ENCODE peak calls at places on chromosomes 4 and X, in eight cellular contexts. One of them, this sample, is unnamed.

GRCh38 chrX:118182050-118182449 is 65.4 kb upstream of the KLHL13 start:
- DNase-seq in transverse colon: no peak
- DNase-seq in NAMALWA: no peak
- DNase-seq in pons: peak
- DNase-seq in iris pigment epithelial cell: no peak
- DNase-seq in K562: no peak
- DNase-seq in GM04504: no peak
- DNase-seq in fibroblast of lung: peak
- DNase-seq in this sample: no peak

GRCh38 chrX:49060914-49061313 is 2.1 kb downstream of the CCDC120 start:
- DNase-seq in iris pigment epithelial cell: no peak
- DNase-seq in K562: no peak
- DNase-seq in pons: no peak
- DNase-seq in GM04504: no peak
- DNase-seq in transverse colon: no peak
- DNase-seq in NAMALWA: no peak
- DNase-seq in fibroblast of lung: no peak
- DNase-seq in this sample: no peak

GRCh38 chr4:78922207-78922606 is 17.0 kb downstream of the PAQR3 start:
- DNase-seq in pons: no peak
- DNase-seq in NAMALWA: no peak
- DNase-seq in iris pigment epithelial cell: peak
- DNase-seq in GM04504: peak
- DNase-seq in transverse colon: no peak
- DNase-seq in fibroblast of lung: peak
- DNase-seq in K562: no peak
- DNase-seq in this sample: no peak

GRCh38 chr4:5205981-5206380 is 154.7 kb downstream of the STK32B start:
- DNase-seq in pons: no peak
- DNase-seq in fibroblast of lung: peak
- DNase-seq in transverse colon: no peak
- DNase-seq in iris pigment epithelial cell: no peak
- DNase-seq in K562: no peak
- DNase-seq in GM04504: no peak
- DNase-seq in NAMALWA: no peak
- DNase-seq in this sample: no peak

GRCh38 chr4:95204267-95204835 is 344.4 kb downstream of the UNC5C start:
- DNase-seq in iris pigment epithelial cell: peak
- DNase-seq in pons: no peak
- DNase-seq in K562: no peak
- DNase-seq in fibroblast of lung: peak
- DNase-seq in NAMALWA: no peak
- DNase-seq in GM04504: no peak
- DNase-seq in transverse colon: no peak
- DNase-seq in this sample: no peak

GRCh38 chr4:137124278-137124932 is 407.9 kb downstream of the PCDH18 start:
- DNase-seq in fibroblast of lung: peak
- DNase-seq in K562: peak
- DNase-seq in transverse colon: no peak
- DNase-seq in iris pigment epithelial cell: peak
- DNase-seq in pons: peak
- DNase-seq in GM04504: peak
- DNase-seq in NAMALWA: peak
- DNase-seq in this sample: peak

GRCh38 chr4:94278777-94279176 is 63.9 kb downstream of the HPGDS start:
- DNase-seq in K562: no peak
- DNase-seq in GM04504: no peak
- DNase-seq in transverse colon: no peak
- DNase-seq in iris pigment epithelial cell: no peak
- DNase-seq in NAMALWA: no peak
- DNase-seq in pons: no peak
- DNase-seq in fibroblast of lung: no peak
- DNase-seq in this sample: no peak

GRCh38 chrX:85244411-85245210 is 820 bp downstream of the ZNF711 start:
- DNase-seq in K562: peak
- DNase-seq in pons: peak
- DNase-seq in iris pigment epithelial cell: peak
- DNase-seq in transverse colon: no peak
- DNase-seq in GM04504: no peak
- DNase-seq in fibroblast of lung: peak
- DNase-seq in NAMALWA: peak
- DNase-seq in this sample: no peak

GRCh38 chr4:89140168-89140759 is 28.9 kb downstream of the TIGD2 start:
- DNase-seq in NAMALWA: no peak
- DNase-seq in pons: no peak
- DNase-seq in GM04504: no peak
- DNase-seq in iris pigment epithelial cell: peak
- DNase-seq in fibroblast of lung: no peak
- DNase-seq in transverse colon: no peak
- DNase-seq in K562: no peak
- DNase-seq in this sample: no peak

GRCh38 chrX:1359477-1359873 is 22.9 kb downstream of the IL3RA start:
- DNase-seq in pons: no peak
- DNase-seq in transverse colon: no peak
- DNase-seq in GM04504: no peak
- DNase-seq in NAMALWA: no peak
- DNase-seq in K562: no peak
- DNase-seq in iris pigment epithelial cell: no peak
- DNase-seq in fibroblast of lung: no peak
- DNase-seq in this sample: no peak

GRCh38 chr4:25146076-25146475 is 14.2 kb downstream of the SEPSECS start:
- DNase-seq in fibroblast of lung: no peak
- DNase-seq in iris pigment epithelial cell: no peak
- DNase-seq in GM04504: no peak
- DNase-seq in transverse colon: no peak
- DNase-seq in pons: no peak
- DNase-seq in NAMALWA: no peak
- DNase-seq in K562: no peak
- DNase-seq in this sample: no peak

GRCh38 chr4:79650794-79651431 is 242.9 kb upstream of the GK2 start:
- DNase-seq in transverse colon: no peak
- DNase-seq in fibroblast of lung: peak
- DNase-seq in iris pigment epithelial cell: peak
- DNase-seq in K562: no peak
- DNase-seq in NAMALWA: no peak
- DNase-seq in pons: no peak
- DNase-seq in GM04504: no peak
- DNase-seq in this sample: peak

GRCh38 chr4:122480023-122480422 is 23.5 kb upstream of the IL2 start:
- DNase-seq in pons: no peak
- DNase-seq in NAMALWA: no peak
- DNase-seq in fibroblast of lung: peak
- DNase-seq in K562: peak
- DNase-seq in transverse colon: no peak
- DNase-seq in GM04504: no peak
- DNase-seq in iris pigment epithelial cell: peak
- DNase-seq in this sample: no peak

GRCh38 chrX:122026665-122027064 is 979.3 kb downstream of the GLUD2 start:
- DNase-seq in iris pigment epithelial cell: no peak
- DNase-seq in fibroblast of lung: no peak
- DNase-seq in K562: no peak
- DNase-seq in pons: no peak
- DNase-seq in GM04504: no peak
- DNase-seq in transverse colon: no peak
- DNase-seq in NAMALWA: no peak
- DNase-seq in this sample: no peak

GRCh38 chr4:151485541-151486131 is 76.7 kb downstream of the FHIP1A start:
- DNase-seq in fibroblast of lung: peak
- DNase-seq in pons: no peak
- DNase-seq in NAMALWA: no peak
- DNase-seq in iris pigment epithelial cell: peak
- DNase-seq in GM04504: no peak
- DNase-seq in K562: no peak
- DNase-seq in transverse colon: no peak
- DNase-seq in this sample: no peak